ENCODE peak calls at places on chromosome 14, in seven cellular contexts. One of them, this sample, is unnamed.

GRCh38 chr14:26765768-26766550 is 168.1 kb upstream of the NOVA1 start:
- DNase-seq in uterus: peak
- DNase-seq in heart right ventricle: peak
- DNase-seq in substantia nigra: no peak
- DNase-seq in cardiac muscle cell: peak
- DNase-seq in GM23338: no peak
- DNase-seq in right lobe of liver: no peak
- DNase-seq in this sample: peak

GRCh38 chr14:68702578-68702977 is 90.3 kb downstream of the ZFP36L1 start:
- DNase-seq in uterus: peak
- DNase-seq in heart right ventricle: no peak
- DNase-seq in substantia nigra: no peak
- DNase-seq in cardiac muscle cell: no peak
- DNase-seq in GM23338: no peak
- DNase-seq in right lobe of liver: no peak
- DNase-seq in this sample: no peak

GRCh38 chr14:77131871-77132486 is 9.6 kb downstream of the ZDHHC22 start:
- DNase-seq in uterus: no peak
- DNase-seq in heart right ventricle: no peak
- DNase-seq in substantia nigra: no peak
- DNase-seq in cardiac muscle cell: no peak
- DNase-seq in GM23338: no peak
- DNase-seq in right lobe of liver: no peak
- DNase-seq in this sample: no peak

GRCh38 chr14:95340201-95340697 is 20.5 kb upstream of the CLMN start:
- DNase-seq in uterus: no peak
- DNase-seq in heart right ventricle: no peak
- DNase-seq in substantia nigra: no peak
- DNase-seq in cardiac muscle cell: no peak
- DNase-seq in GM23338: no peak
- DNase-seq in right lobe of liver: peak
- DNase-seq in this sample: no peak

GRCh38 chr14:104678346-104678745 is 11.1 kb upstream of the INF2 start:
- DNase-seq in uterus: peak
- DNase-seq in heart right ventricle: peak
- DNase-seq in substantia nigra: no peak
- DNase-seq in cardiac muscle cell: peak
- DNase-seq in GM23338: no peak
- DNase-seq in right lobe of liver: no peak
- DNase-seq in this sample: no peak

GRCh38 chr14:93994919-93995682 is 2.0 kb upstream of the CCDC197 start:
- DNase-seq in uterus: peak
- DNase-seq in heart right ventricle: peak
- DNase-seq in substantia nigra: no peak
- DNase-seq in cardiac muscle cell: peak
- DNase-seq in GM23338: peak
- DNase-seq in right lobe of liver: no peak
- DNase-seq in this sample: peak

GRCh38 chr14:34707722-34708121 is 6.7 kb downstream of the CFL2 start:
- DNase-seq in uterus: no peak
- DNase-seq in heart right ventricle: no peak
- DNase-seq in substantia nigra: no peak
- DNase-seq in cardiac muscle cell: no peak
- DNase-seq in GM23338: no peak
- DNase-seq in right lobe of liver: no peak
- DNase-seq in this sample: no peak

GRCh38 chr14:23174266-23174665 is 9.2 kb downstream of the SLC7A8 start:
- DNase-seq in uterus: peak
- DNase-seq in heart right ventricle: no peak
- DNase-seq in substantia nigra: no peak
- DNase-seq in cardiac muscle cell: peak
- DNase-seq in GM23338: no peak
- DNase-seq in right lobe of liver: no peak
- DNase-seq in this sample: peak

GRCh38 chr14:27730204-27730603 is 1036.4 kb upstream of the FOXG1 start:
- DNase-seq in uterus: no peak
- DNase-seq in heart right ventricle: no peak
- DNase-seq in substantia nigra: no peak
- DNase-seq in cardiac muscle cell: no peak
- DNase-seq in GM23338: no peak
- DNase-seq in right lobe of liver: no peak
- DNase-seq in this sample: no peak

GRCh38 chr14:73777420-73777819 is 63.2 kb upstream of the PNMA1 start:
- DNase-seq in uterus: no peak
- DNase-seq in heart right ventricle: no peak
- DNase-seq in substantia nigra: no peak
- DNase-seq in cardiac muscle cell: no peak
- DNase-seq in GM23338: no peak
- DNase-seq in right lobe of liver: peak
- DNase-seq in this sample: no peak

GRCh38 chr14:105999361-106000028 is 473.1 kb downstream of the TMEM121 start:
- DNase-seq in uterus: peak
- DNase-seq in heart right ventricle: peak
- DNase-seq in substantia nigra: no peak
- DNase-seq in cardiac muscle cell: no peak
- DNase-seq in GM23338: peak
- DNase-seq in right lobe of liver: no peak
- DNase-seq in this sample: no peak

GRCh38 chr14:24880689-24881088 is 169.3 kb downstream of the STXBP6 start:
- DNase-seq in uterus: no peak
- DNase-seq in heart right ventricle: no peak
- DNase-seq in substantia nigra: no peak
- DNase-seq in cardiac muscle cell: peak
- DNase-seq in GM23338: no peak
- DNase-seq in right lobe of liver: no peak
- DNase-seq in this sample: no peak

GRCh38 chr14:98773814-98774213 is 498.2 kb downstream of the BCL11B start:
- DNase-seq in uterus: no peak
- DNase-seq in heart right ventricle: no peak
- DNase-seq in substantia nigra: no peak
- DNase-seq in cardiac muscle cell: no peak
- DNase-seq in GM23338: no peak
- DNase-seq in right lobe of liver: no peak
- DNase-seq in this sample: no peak

GRCh38 chr14:98766818-98767217 is 505.2 kb downstream of the BCL11B start:
- DNase-seq in uterus: no peak
- DNase-seq in heart right ventricle: no peak
- DNase-seq in substantia nigra: no peak
- DNase-seq in cardiac muscle cell: no peak
- DNase-seq in GM23338: no peak
- DNase-seq in right lobe of liver: no peak
- DNase-seq in this sample: peak

GRCh38 chr14:98770151-98770550 is 501.8 kb downstream of the BCL11B start:
- DNase-seq in uterus: no peak
- DNase-seq in heart right ventricle: no peak
- DNase-seq in substantia nigra: no peak
- DNase-seq in cardiac muscle cell: no peak
- DNase-seq in GM23338: no peak
- DNase-seq in right lobe of liver: no peak
- DNase-seq in this sample: no peak

DNA sequence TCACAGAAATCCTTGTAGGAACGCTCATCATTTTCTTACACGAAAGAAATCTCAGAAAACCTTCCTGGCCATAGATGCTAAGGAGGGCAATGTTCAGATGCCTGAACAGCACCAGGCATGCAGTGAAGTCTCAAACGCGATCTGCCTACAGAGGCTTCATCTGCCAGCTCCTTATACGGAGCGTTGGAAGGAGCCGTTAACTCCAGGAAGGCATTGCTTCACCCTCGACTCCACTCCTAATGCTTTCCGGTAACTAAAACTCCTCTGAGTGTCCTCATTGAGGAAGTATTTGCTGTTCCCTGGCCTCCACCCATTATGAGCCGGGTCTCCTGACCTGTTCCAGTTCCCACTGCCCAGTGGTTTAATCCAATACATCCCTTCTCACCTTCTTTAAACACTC is 502.7 kb downstream of the BCL11B start:
- DNase-seq in uterus: no peak
- DNase-seq in heart right ventricle: no peak
- DNase-seq in substantia nigra: no peak
- DNase-seq in cardiac muscle cell: no peak
- DNase-seq in GM23338: peak
- DNase-seq in right lobe of liver: no peak
- DNase-seq in this sample: no peak
- H3K27ac ChIP-seq in uterus: no peak
- H3K27ac ChIP-seq in heart right ventricle: no peak
- H3K27ac ChIP-seq in substantia nigra: no peak
- H3K27ac ChIP-seq in cardiac muscle cell: no peak
- H3K27ac ChIP-seq in GM23338: no peak
- H3K27ac ChIP-seq in right lobe of liver: no peak
- H3K27ac ChIP-seq in this sample: no peak

GRCh38 chr14:22159968-22160367 is 429.1 kb downstream of the DAD1 start:
- DNase-seq in uterus: no peak
- DNase-seq in heart right ventricle: no peak
- DNase-seq in substantia nigra: no peak
- DNase-seq in cardiac muscle cell: no peak
- DNase-seq in GM23338: no peak
- DNase-seq in right lobe of liver: no peak
- DNase-seq in this sample: no peak
- H3K27ac ChIP-seq in uterus: no peak
- H3K27ac ChIP-seq in heart right ventricle: no peak
- H3K27ac ChIP-seq in substantia nigra: no peak
- H3K27ac ChIP-seq in cardiac muscle cell: no peak
- H3K27ac ChIP-seq in GM23338: no peak
- H3K27ac ChIP-seq in right lobe of liver: no peak
- H3K27ac ChIP-seq in this sample: peak

DNA sequence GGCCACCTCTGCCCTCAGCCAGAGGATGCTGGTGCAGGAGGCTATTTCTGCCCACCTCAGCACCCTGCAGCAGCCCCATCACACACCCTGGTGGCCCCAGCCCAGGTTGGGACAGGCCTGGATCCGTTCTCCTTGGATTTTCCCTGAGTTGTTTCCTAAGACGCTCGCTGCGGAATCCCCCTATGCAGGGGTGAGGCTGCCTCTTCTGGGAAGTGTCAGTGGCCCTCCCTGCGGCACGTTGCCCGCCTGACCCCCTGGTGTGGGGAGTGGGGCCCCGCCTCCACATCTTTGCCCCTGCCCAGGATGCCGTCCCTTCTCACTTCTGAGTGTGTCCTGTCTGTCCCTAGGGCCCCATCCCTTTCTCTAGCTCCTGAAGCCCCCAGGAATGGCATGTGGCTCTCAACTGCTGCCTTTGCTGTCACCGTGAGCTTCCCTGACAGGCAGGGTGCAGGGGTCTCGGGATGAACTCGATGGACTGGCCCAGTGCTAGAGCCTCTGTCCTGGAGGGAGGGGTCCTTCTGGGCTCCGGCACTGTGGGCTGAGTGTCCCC is 594 bp upstream of the EXOC3L4 start:
- DNase-seq in uterus: no peak
- DNase-seq in heart right ventricle: no peak
- DNase-seq in substantia nigra: no peak
- DNase-seq in cardiac muscle cell: no peak
- DNase-seq in GM23338: no peak
- DNase-seq in right lobe of liver: no peak
- DNase-seq in this sample: no peak
- H3K27ac ChIP-seq in uterus: peak
- H3K27ac ChIP-seq in heart right ventricle: peak
- H3K27ac ChIP-seq in substantia nigra: no peak
- H3K27ac ChIP-seq in cardiac muscle cell: no peak
- H3K27ac ChIP-seq in GM23338: no peak
- H3K27ac ChIP-seq in right lobe of liver: peak
- H3K27ac ChIP-seq in this sample: no peak

GRCh38 chr14:33556382-33557121 is 394.3 kb downstream of the EGLN3 start:
- DNase-seq in uterus: no peak
- DNase-seq in heart right ventricle: no peak
- DNase-seq in substantia nigra: no peak
- DNase-seq in cardiac muscle cell: peak
- DNase-seq in GM23338: no peak
- DNase-seq in right lobe of liver: no peak
- DNase-seq in this sample: peak

GRCh38 chr14:33551963-33552362 is 398.9 kb downstream of the EGLN3 start:
- DNase-seq in uterus: no peak
- DNase-seq in heart right ventricle: no peak
- DNase-seq in substantia nigra: no peak
- DNase-seq in cardiac muscle cell: no peak
- DNase-seq in GM23338: peak
- DNase-seq in right lobe of liver: no peak
- DNase-seq in this sample: no peak

DNA sequence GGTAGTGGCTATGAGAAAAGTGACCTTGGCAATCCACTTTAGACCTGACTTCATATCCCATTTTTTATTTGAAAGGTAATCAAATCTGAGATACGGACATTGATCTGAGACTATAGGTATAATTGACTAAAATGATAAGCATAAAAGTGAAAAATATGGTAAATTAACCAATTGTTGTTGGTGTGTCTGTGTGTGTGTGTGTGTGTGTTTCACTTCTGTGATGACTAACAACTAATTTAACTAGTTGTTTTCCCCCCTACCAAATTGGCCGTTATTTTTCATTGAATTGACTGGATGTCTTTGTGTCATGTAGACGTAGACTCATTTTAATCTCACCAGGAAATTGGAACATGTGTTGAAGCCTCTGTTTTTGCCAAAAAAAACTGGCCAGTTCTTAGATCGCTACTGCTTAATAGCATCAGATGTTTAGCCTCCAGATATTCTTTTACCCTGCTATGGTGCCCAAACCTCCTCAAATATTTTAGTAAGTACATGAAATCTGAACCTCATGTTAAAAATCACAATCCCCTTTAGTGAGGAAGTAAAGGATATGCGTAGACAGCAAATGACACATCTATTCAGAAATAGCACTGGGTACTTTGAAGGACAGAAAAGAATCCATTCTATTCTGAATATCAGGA is 395.0 kb downstream of the EGLN3 start:
- DNase-seq in uterus: no peak
- DNase-seq in heart right ventricle: no peak
- DNase-seq in substantia nigra: no peak
- DNase-seq in cardiac muscle cell: peak
- DNase-seq in GM23338: no peak
- DNase-seq in right lobe of liver: no peak
- DNase-seq in this sample: no peak
- H3K27ac ChIP-seq in uterus: no peak
- H3K27ac ChIP-seq in heart right ventricle: no peak
- H3K27ac ChIP-seq in substantia nigra: no peak
- H3K27ac ChIP-seq in cardiac muscle cell: no peak
- H3K27ac ChIP-seq in GM23338: no peak
- H3K27ac ChIP-seq in right lobe of liver: no peak
- H3K27ac ChIP-seq in this sample: peak

DNA sequence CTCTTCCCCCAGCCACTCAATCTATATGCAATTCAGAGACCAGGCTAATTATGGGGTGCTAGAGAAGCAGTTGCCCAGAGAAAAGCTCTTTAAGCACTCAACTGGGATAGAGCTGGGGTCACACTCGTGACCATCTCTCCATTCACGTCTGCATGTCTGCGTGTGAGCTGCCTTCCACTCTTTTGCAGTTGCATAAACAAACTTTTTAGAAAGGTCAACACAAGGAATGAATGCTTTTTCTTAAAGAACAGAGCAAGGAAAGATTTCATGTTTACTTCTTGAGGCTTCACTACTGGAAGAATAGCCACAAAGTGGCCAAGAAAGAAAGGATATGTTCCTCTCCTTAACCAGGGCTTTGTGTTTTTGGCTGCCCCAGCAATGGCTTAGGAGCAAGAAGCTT is 151.1 kb downstream of the SAMD4A start:
- DNase-seq in uterus: no peak
- DNase-seq in heart right ventricle: no peak
- DNase-seq in substantia nigra: no peak
- DNase-seq in cardiac muscle cell: no peak
- DNase-seq in GM23338: no peak
- DNase-seq in right lobe of liver: no peak
- DNase-seq in this sample: no peak
- H3K27ac ChIP-seq in uterus: no peak
- H3K27ac ChIP-seq in heart right ventricle: peak
- H3K27ac ChIP-seq in substantia nigra: no peak
- H3K27ac ChIP-seq in cardiac muscle cell: peak
- H3K27ac ChIP-seq in GM23338: no peak
- H3K27ac ChIP-seq in right lobe of liver: no peak
- H3K27ac ChIP-seq in this sample: no peak

GRCh38 chr14:97382616-97383226 is 585.5 kb downstream of the VRK1 start:
- DNase-seq in uterus: no peak
- DNase-seq in heart right ventricle: no peak
- DNase-seq in substantia nigra: no peak
- DNase-seq in cardiac muscle cell: no peak
- DNase-seq in GM23338: no peak
- DNase-seq in right lobe of liver: no peak
- DNase-seq in this sample: no peak
- H3K27ac ChIP-seq in uterus: no peak
- H3K27ac ChIP-seq in heart right ventricle: no peak
- H3K27ac ChIP-seq in substantia nigra: no peak
- H3K27ac ChIP-seq in cardiac muscle cell: no peak
- H3K27ac ChIP-seq in GM23338: no peak
- H3K27ac ChIP-seq in right lobe of liver: no peak
- H3K27ac ChIP-seq in this sample: no peak